ENCODE peak calls at places on chromosome X, in seven cellular contexts. S is suprapubic skin, R is IMR-90, N is esophagus squamous epithelium, D is prostate gland, E is right lobe of liver, I is gastrocnemius medialis. F is an unnamed sample.

GRCh38 chrX:74132265-74132664 is 171.7 kb upstream of the ZCCHC13 start:
- DNase-seq in S (no peak), D (no peak), R (no peak), E (no peak), I (no peak), N (no peak), F (no peak)

GRCh38 chrX:134144231-134144630 is 92.8 kb upstream of the CCDC160 start:
- DNase-seq in I (no peak), S (no peak), R (peak; percentile 1), D (no peak), E (no peak), N (no peak), F (no peak)

GRCh38 chrX:70535198-70535597 is 90.6 kb downstream of the DLG3 start:
- DNase-seq in N (no peak), I (no peak), S (no peak), R (no peak), E (no peak), D (no peak), F (no peak)

GRCh38 chrX:107726809-107727534 is 48.6 kb downstream of the TSC22D3 start:
- DNase-seq in S (no peak), E (no peak), N (no peak), I (no peak), D (no peak), R (no peak), F (no peak)

GRCh38 chrX:11589573-11590110 is 76.1 kb downstream of the ARHGAP6 start:
- DNase-seq in D (no peak), R (no peak), N (no peak), I (no peak), E (no peak), S (no peak), F (no peak)

GRCh38 chrX:24002792-24003191 is 24.2 kb downstream of the KLHL15 start:
- DNase-seq in S (no peak), I (no peak), R (no peak), D (no peak), E (no peak), N (no peak), F (no peak)

GRCh38 chrX:45240334-45240733 is 39.7 kb upstream of the DIPK2B start:
- DNase-seq in D (no peak), I (no peak), E (no peak), S (no peak), N (no peak), R (no peak), F (no peak)

GRCh38 chrX:84168095-84168494 is 19.9 kb downstream of the RPS6KA6 start:
- DNase-seq in I (no peak), R (peak; percentile 53), E (no peak), S (no peak), N (no peak), D (no peak), F (no peak)

GRCh38 chrX:11944486-11944885 is 186.4 kb downstream of the MSL3 start:
- DNase-seq in S (no peak), R (peak; percentile 64), D (no peak), I (no peak), N (no peak), E (no peak), F (no peak)

GRCh38 chrX:123962794-123963373 is 1.4 kb downstream of the STAG2 start:
- DNase-seq in I (peak; percentile 89), S (peak; percentile 92), N (peak; percentile 23), D (peak; percentile 92), E (peak; percentile 92), R (peak; percentile 94), F (peak; percentile 92)

GRCh38 chrX:17567173-17567572 is 170.1 kb upstream of the SCML1 start:
- DNase-seq in R (peak; percentile 33), S (no peak), E (no peak), I (no peak), D (no peak), N (no peak), F (no peak)

GRCh38 chrX:68895339-68896250 is 66.8 kb downstream of the EFNB1 start:
- DNase-seq in I (peak; percentile 10), N (no peak), R (peak; percentile 42), S (no peak), D (peak; percentile 35), E (no peak), F (peak; percentile 38)

GRCh38 chrX:38799995-38800394 is 1.3 kb upstream of the MID1IP1 start:
- DNase-seq in S (no peak), I (peak; percentile 2), D (no peak), R (no peak), N (no peak), E (peak; percentile 46), F (no peak)

GRCh38 chrX:38798956-38799355 is 2.3 kb upstream of the MID1IP1 start:
- DNase-seq in R (peak; percentile 72), N (no peak), D (no peak), E (no peak), S (no peak), I (no peak), F (no peak)

GRCh38 chrX:38803609-38804480 is 2.6 kb downstream of the MID1IP1 start:
- DNase-seq in S (peak; percentile 88), E (peak; percentile 93), N (peak; percentile 3), D (peak; percentile 68), R (peak; percentile 34), I (peak; percentile 83), F (peak; percentile 86)

GRCh38 chrX:38803286-38803608 is 2.0 kb downstream of the MID1IP1 start:
- DNase-seq in D (no peak), S (no peak), E (no peak), N (no peak), R (no peak), I (no peak), F (no peak)

DNA sequence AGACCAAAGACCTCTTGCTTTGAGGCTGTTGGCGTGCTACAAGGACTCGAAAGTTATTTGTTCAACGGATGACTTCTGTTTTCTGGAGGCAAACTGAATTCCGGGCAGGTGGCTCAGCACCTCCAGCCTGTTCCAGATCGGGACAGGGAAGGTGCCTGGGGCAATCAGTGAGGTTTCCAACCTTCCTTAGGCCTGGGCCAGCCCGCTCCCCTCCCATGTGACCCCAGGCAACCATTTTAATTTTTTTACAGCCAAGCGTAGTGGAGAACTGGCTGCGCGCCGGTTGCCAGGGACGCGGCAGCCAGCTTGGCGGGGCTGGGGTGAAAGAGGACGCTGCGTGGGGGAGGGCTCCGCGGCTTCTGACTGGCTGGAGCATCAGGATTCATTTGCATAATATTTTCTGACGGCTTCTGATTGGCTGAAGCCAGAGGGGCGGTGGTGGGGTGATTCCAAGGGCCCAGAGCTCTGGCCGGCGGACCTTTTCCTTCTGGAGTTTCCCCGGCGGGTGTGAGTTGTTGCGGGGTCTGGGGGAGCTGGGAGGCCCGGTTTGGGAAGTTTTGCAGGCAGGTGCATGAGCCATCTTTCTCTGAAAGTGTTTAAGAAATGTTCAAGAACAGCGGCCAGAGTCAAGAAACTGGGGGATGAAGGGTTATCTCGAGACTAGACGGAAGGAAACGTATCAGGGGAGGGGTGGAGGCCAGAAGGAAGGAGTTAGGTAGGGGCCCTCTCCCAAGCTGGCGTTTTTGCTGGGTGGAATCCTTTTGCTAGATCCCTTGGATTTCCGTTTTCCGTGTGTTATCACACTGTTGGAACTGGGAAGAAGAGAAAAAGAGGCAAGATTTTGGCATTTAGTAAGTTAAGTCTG is at the start of gene MID1IP1:
- DNase-seq in N (peak; percentile 8), D (peak; percentile 90), R (peak; percentile 89), I (peak; percentile 89), E (peak; percentile 93), S (peak; percentile 91), F (peak; percentile 94)
- TF ChIP-seq POLR2A in N (no peak), D (peak; percentile 48), R (peak; percentile 60), I (peak; percentile 87), E (peak; percentile 79), S (peak; percentile 65), F (peak; percentile 53)

GRCh38 chrX:1871887-1872286 is 257.0 kb downstream of the ASMT start:
- DNase-seq in D (no peak), I (no peak), N (no peak), S (no peak), R (no peak), E (no peak), F (no peak)
- H3K9me3 ChIP-seq in D (no peaks in the 10 kb centered on the region), I (no peaks in the 10 kb centered on the region), N (no peaks in the 10 kb centered on the region), S (no peaks in the 10 kb centered on the region), R (peaks cover 13% of the 10 kb centered on the region), E (no peaks in the 10 kb centered on the region), F (no peaks in the 10 kb centered on the region)

GRCh38 chrX:72023071-72023470 is 108.6 kb downstream of the RTL5 start:
- DNase-seq in E (no peak), S (no peak), I (no peak), D (no peak), R (no peak), N (no peak), F (no peak)

GRCh38 chrX:72020204-72020603 is 109.6 kb downstream of the NHSL2 start:
- DNase-seq in S (no peak), N (no peak), R (no peak), D (no peak), E (no peak), I (no peak), F (no peak)

GRCh38 chrX:72021975-72022374 is 109.7 kb downstream of the RTL5 start:
- DNase-seq in R (no peak), N (no peak), E (no peak), D (no peak), I (no peak), S (no peak), F (no peak)

GRCh38 chrX:72019487-72019886 is 108.8 kb downstream of the NHSL2 start:
- DNase-seq in N (no peak), I (no peak), D (no peak), R (no peak), S (no peak), E (no peak), F (no peak)

DNA sequence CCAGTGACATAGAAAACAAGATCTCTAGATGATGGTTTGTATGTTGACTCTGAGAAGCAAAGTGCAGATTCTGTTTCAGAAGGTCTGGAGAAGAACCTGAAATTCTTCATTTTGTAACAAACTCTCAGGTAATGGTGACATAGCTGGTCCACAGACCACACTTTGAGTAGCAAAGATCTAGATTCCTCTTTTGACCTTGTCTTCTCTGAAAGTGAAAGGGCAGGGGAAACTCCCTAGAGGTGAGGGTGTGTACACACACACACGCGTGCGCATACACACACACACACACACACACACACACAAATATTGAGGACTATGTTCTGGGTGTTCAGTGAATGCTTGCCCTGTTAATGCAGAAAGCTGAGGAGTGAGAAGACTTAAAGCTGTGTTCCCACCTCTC is 110.1 kb downstream of the NHSL2 start:
- DNase-seq in E (no peak), N (no peak), S (no peak), R (no peak), D (no peak), I (no peak), F (no peak)
- H3K27ac ChIP-seq in E (no peak overlapping the region), N (peak overlapping the region; percentile 72), S (no peak overlapping the region), R (no peak overlapping the region), D (peak overlapping the region; percentile 48), I (no peak overlapping the region), F (no peak overlapping the region)

GRCh38 chrX:10156199-10157031 is at the start of gene CLCN4:
- DNase-seq in E (peak; percentile 86), S (no peak), R (no peak), I (peak; percentile 80), D (peak; percentile 9), N (no peak), F (peak; percentile 83)
- TF ChIP-seq POLR2A in E (peak; percentile 69), S (no peak), R (no peak), I (peak; percentile 61), D (no peak), N (no peak), F (no peak)

GRCh38 chrX:71636438-71637252 is 18.3 kb upstream of the CXCR3 start:
- DNase-seq in S (no peak), E (no peak), D (no peak), R (no peak), I (no peak), N (no peak), F (no peak)
- H3K9me3 ChIP-seq in S (no peaks in the 10 kb centered on the region), E (no peaks in the 10 kb centered on the region), D (no peaks in the 10 kb centered on the region), R (no peaks in the 10 kb centered on the region), I (no peaks in the 10 kb centered on the region), N (no peaks in the 10 kb centered on the region), F (no peaks in the 10 kb centered on the region)

F was measured in heart left ventricle.